ENCODE peak calls at places on chromosomes 5 and 9, in four cellular contexts. K is WTC11, E is HepG2, S is K562. O is an unnamed sample.

GRCh38 chr5:171074747-171075146 is 212.9 kb downstream of the RANBP17 start:
- DNase-seq in K (no peak), E (no peak), S (no peak), O (no peak)

GRCh38 chr9:114850871-114851270 is 45.0 kb upstream of the TNFSF15 start:
- DNase-seq in K (no peak), E (no peak), S (no peak), O (no peak)

GRCh38 chr5:54259090-54259489 is 51.3 kb downstream of the ARL15 start:
- DNase-seq in S (no peak), K (no peak), E (no peak), O (no peak)

GRCh38 chr9:116959775-116960174 is 272.7 kb downstream of the TRIM32 start:
- DNase-seq in E (no peak), K (peak), S (no peak), O (peak)

GRCh38 chr5:171872666-171873065 is 87.0 kb downstream of the SMIM23 start:
- DNase-seq in E (no peak), S (no peak), K (no peak), O (no peak)

GRCh38 chr5:176776916-176777315 is 33.4 kb upstream of the UNC5A start:
- DNase-seq in K (no peak), S (no peak), E (no peak), O (peak)

GRCh38 chr5:42542106-42542505 is 118.9 kb downstream of the GHR start:
- DNase-seq in E (no peak), K (no peak), S (no peak), O (no peak)

GRCh38 chr5:149129181-149129580 is 12.1 kb upstream of the ABLIM3 start:
- DNase-seq in S (no peak), E (no peak), K (no peak), O (no peak)

DNA sequence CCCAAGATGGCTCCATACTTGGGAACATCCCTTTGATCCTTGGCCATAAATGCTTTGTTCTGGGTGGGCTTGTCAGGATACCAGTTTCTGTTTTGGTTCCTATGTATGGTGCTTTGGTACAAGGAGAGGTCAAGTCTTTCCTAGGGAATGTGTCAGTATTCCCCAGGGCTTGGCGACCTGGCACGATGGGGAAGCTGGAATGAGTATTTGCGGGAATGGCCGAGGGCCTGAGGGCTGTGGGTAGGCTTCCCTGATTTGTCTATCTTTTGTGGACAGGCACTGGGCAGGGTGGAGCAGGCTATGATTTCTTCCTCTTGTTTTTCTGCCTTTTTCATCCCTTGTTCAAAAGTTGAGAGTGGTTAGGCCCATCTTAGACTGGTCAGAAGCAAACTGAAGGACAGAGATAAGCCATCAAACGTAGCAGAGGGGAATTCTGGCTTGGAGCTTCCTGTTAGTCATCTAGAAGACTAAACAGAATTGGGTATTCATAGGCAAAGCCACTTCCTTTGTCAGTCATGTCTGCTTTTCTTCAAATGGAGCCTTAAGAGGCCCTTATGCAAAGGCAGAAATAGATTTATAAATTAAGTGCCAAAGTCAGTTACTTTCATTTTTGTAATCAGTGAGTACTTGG is 13.7 kb downstream of the DOCK2 start:
- DNase-seq in S (peak), E (no peak), K (no peak), O (no peak)
- TF ChIP-seq ELF4 in S (no peak), E (no peak), K (no peak), O (no peak)

GRCh38 chr5:136538534-136538933 is 173.2 kb upstream of the TRPC7 start:
- DNase-seq in K (no peak), E (no peak), S (no peak), O (no peak)
- TF ChIP-seq ELF4 in K (no peak), E (no peak), S (no peak), O (no peak)

DNA sequence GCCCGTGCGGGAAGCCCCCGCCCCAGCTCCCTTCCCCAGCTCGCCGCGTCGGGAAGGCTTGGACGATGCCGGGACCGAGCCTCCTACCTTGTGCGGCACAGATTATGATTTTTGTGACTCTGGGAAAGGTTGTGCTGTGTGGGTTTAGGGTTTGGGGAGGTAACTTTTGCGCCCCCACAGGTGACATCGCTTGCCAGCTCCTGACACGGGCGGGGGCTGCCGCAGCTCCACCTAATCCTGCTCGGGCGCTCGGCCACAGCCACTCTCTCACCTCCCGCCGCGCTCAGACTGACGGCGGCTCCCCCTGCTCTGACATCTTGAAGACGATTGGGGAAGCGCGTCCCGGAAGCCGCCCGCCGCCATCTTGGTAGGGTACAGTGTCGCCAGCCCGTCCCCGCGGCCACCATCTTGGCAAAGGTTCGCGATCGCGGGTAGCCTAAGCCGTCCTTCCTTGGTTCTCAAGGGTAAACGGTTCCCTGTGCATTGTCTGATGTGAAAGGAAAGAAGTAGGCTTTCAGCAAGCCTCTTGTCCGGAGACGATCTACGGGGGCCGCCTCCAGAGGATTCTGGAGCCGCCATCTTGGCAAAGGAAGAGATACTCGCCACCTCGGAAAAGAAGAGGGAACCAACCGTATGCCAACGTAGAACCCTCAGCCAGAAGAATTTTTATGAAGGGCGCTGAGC is 1.7 kb upstream of the NR3C1 start:
- DNase-seq in S (peak), E (peak), K (peak), O (peak)
- TF ChIP-seq ELF4 in S (peak), E (no peak), K (no peak), O (peak)

GRCh38 chr5:163914911-163915310 is 409.5 kb downstream of the MAT2B start:
- DNase-seq in E (no peak), S (no peak), K (no peak), O (peak)

GRCh38 chr5:163916856-163917255 is 411.4 kb downstream of the MAT2B start:
- DNase-seq in S (no peak), K (no peak), E (no peak), O (no peak)

GRCh38 chr5:163913548-163913947 is 408.1 kb downstream of the MAT2B start:
- DNase-seq in K (no peak), S (no peak), E (no peak), O (no peak)

GRCh38 chr5:163916376-163916775 is 411.0 kb downstream of the MAT2B start:
- DNase-seq in S (no peak), K (no peak), E (no peak), O (no peak)

DNA sequence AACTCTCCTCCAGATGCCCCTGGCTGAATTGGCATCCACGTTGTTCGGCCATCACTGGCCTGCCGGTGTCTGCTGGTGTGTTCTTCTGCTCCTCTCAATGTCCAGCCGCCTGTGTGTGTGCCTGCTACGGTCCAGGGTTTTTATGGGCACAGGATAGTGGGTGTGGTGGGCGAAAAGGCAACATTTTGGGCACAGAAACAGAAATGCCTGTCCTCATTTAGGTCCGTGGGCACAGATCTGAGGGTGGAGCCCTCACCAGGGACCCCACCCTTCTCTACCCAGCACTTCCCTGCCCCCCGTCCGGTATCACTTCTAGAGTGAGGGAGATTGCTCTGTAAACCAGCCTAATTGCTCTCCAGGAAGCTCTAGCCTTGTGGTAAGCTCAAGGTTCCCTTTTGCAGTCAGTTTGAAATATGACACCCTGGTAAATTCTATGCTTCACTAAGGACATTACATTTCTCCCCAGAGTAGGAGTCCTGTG is 410.1 kb downstream of the MAT2B start:
- DNase-seq in S (no peak), E (peak), K (no peak), O (peak)
- TF ChIP-seq ELF4 in S (no peak), E (no peak), K (no peak), O (no peak)

GRCh38 chr5:131509811-131510210 is 125.2 kb downstream of the RAPGEF6 start:
- DNase-seq in S (no peak), E (no peak), K (no peak), O (no peak)

DNA sequence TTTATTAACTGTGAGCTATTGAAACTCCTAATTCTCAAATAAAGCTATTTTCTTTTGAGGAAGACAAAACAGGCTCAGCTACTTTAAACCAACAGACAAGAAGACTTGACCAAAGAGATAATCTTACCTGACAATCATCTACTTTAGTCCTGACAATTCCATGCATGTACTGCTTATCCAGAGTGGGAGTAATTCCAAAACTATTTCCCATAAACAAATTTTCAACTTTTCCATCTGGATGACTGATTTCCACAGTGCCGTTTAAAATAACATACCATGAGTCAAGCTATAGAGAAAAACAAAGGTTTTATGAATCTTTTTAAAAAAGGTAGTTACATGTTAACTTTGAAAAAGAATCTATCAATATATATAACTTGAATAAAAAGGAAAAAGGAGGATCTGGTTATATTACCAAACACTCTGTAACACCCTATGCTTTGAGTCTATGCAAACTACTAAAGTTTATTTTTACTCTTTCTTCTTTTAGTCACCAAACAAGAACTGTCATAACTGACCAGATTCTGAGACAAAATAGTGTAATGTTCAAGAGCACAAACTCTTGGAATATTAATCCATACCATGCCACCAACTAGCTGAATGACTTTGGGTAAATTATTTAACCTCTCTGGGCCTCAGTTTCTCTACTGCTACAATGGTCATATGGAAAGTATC is 129.7 kb downstream of the RAPGEF6 start:
- DNase-seq in S (no peak), K (no peak), E (no peak), O (no peak)
- TF ChIP-seq ELF4 in S (no peak), K (no peak), E (no peak), O (no peak)

GRCh38 chr9:127418037-127418471 is 6.1 kb upstream of the ZNF79 start:
- DNase-seq in E (peak), K (peak), S (peak), O (peak)

GRCh38 chr9:127419306-127419705 is 4.9 kb upstream of the ZNF79 start:
- DNase-seq in E (no peak), K (no peak), S (no peak), O (no peak)

GRCh38 chr9:127415657-127416056 is 8.5 kb upstream of the ZNF79 start:
- DNase-seq in E (no peak), S (no peak), K (no peak), O (no peak)

GRCh38 chr9:127415158-127415557 is 9.0 kb upstream of the ZNF79 start:
- DNase-seq in S (no peak), K (no peak), E (no peak), O (no peak)

DNA sequence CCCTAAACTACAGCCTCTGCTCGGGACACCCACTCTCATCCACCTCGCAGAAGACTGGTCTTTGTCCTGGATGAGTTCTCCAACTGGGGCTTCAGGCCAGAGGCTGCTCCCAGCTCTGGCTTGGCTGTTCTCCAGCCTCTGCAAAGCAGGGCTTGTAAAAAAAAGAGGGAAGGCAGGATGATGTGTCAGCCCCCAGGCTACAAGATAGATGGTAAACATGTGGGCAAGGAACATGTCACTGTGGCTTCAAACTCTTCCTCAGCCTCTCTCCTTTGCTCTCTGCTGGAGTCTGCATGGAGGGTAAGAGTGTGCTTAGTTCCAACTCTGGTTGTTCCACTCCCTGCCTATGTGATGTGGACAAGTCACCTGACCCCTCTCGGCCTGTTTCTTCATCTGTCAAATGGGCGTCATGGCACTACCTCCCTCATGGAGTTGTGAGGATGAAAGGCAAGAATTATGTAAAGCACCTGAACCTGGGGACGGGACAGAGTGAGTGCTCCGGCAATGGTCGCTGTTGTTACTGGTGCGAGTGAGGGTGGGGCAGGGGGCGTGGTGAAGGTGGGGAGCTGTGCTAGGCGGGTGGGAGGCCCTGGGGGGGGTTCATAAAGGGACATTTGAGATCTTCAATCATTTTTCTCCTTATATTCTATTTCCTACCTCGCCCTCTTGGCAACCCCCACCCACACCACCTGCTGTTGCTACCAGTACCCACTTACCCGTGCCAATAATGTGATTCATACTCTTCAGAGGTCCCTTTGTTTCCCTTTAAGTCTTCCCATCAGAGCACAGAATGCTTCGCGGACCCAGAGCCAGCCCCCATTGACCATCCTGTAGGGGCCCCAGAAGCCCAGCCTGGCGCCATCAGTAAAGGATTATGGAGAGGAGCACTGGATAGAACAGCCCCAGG is 6.8 kb upstream of the ZNF79 start:
- DNase-seq in E (no peak), S (no peak), K (no peak), O (no peak)
- TF ChIP-seq ELF4 in E (no peak), S (no peak), K (no peak), O (no peak)

GRCh38 chr9:96279927-96280326 is 22.0 kb downstream of the HSD17B3 start:
- DNase-seq in E (no peak), S (no peak), K (no peak), O (no peak)
- TF ChIP-seq ELF4 in E (no peak), S (no peak), K (no peak), O (no peak)

GRCh38 chr5:178375348-178375747 is 142.7 kb upstream of the PHYKPL start:
- DNase-seq in E (no peak), S (no peak), K (no peak), O (no peak)
- TF ChIP-seq ELF4 in E (no peak), S (no peak), K (no peak), O (no peak)

GRCh38 chr9:19379697-19380046 is 364 bp downstream of the RPS6 start:
- DNase-seq in S (peak), K (peak), E (no peak), O (peak)
- TF ChIP-seq ELF4 in S (no peak), K (no peak), E (no peak), O (no peak)

O was measured in HEK293T.